ENCODE peak calls at places on chromosomes 13 and 19, in five cellular contexts. F, B, U, J and S are unnamed samples.
A peak's percentile ranks its signal among the peaks of the same experiment; 100 is the strongest.

GRCh38 chr19:30381366-30381765 is 9.2 kb downstream of the ZNF536 start:
- DNase-seq in J (no peak), F (no peak), B (no peak), U (no peak), S (no peak)

GRCh38 chr19:50181121-50181520 is 18.0 kb upstream of the IZUMO2 start:
- DNase-seq in U (no peak), J (no peak), B (no peak), F (no peak), S (no peak)

GRCh38 chr13:98348476-98348875 is 171.4 kb upstream of the RNF113B start:
- DNase-seq in U (no peak), B (no peak), F (no peak), J (no peak), S (no peak)

GRCh38 chr13:101415358-101416174 is 742 bp downstream of the NALCN start:
- DNase-seq in B (peak; percentile 17), U (peak; percentile 28), J (no peak), F (peak; percentile 37), S (no peak)

GRCh38 chr19:3360494-3361383 is 5.6 kb upstream of the NFIC start:
- DNase-seq in U (peak; percentile 35), F (peak; percentile 88), J (peak; percentile 74), B (peak; percentile 57), S (peak; percentile 83)

GRCh38 chr13:50104493-50104892 is 89.2 kb downstream of the KCNRG start:
- DNase-seq in J (no peak), B (peak; percentile 17), F (no peak), U (no peak), S (no peak)

GRCh38 chr19:47414469-47414868 is 4.9 kb downstream of the MEIS3 start:
- DNase-seq in B (peak; percentile 74), U (peak; percentile 48), J (no peak), F (no peak), S (no peak)

GRCh38 chr19:10773969-10774368 is 56.1 kb downstream of the DNM2 start:
- DNase-seq in U (no peak), B (no peak), F (no peak), J (no peak), S (no peak)

GRCh38 chr19:6738726-6739389 is 622 bp upstream of the TRIP10 start:
- DNase-seq in F (no peak), J (peak; percentile 75), U (no peak), B (peak; percentile 67), S (no peak)

GRCh38 chr19:33301011-33301899 is 1.1 kb downstream of the CEBPA start:
- DNase-seq in J (peak; percentile 27), B (peak; percentile 63), F (no peak), U (no peak), S (no peak)

GRCh38 chr19:862529-863304 is 3.3 kb downstream of the CFD start:
- DNase-seq in U (no peak), F (no peak), J (peak; percentile 76), B (peak; percentile 95), S (peak; percentile 78)

GRCh38 chr13:20702945-20703784 is at the start of gene IL17D:
- DNase-seq in B (peak; percentile 48), F (peak; percentile 61), J (peak; percentile 43), U (no peak), S (peak; percentile 57)

GRCh38 chr19:1183543-1184172 is 9.6 kb upstream of the SBNO2 start:
- DNase-seq in J (peak; percentile 62), F (no peak), U (no peak), B (no peak), S (no peak)

GRCh38 chr13:95485518-95486144 is 66.9 kb upstream of the CLDN10 start:
- DNase-seq in U (no peak), J (no peak), B (no peak), F (no peak), S (no peak)

GRCh38 chr13:43786766-43787517 is at the start of gene ENOX1:
- DNase-seq in F (peak; percentile 87), J (peak; percentile 38), U (peak; percentile 86), B (peak; percentile 77), S (peak; percentile 41)

GRCh38 chr19:43306097-43306496 is 36.8 kb upstream of the PSG9 start:
- DNase-seq in J (no peak), B (no peak), F (no peak), U (no peak), S (no peak)

GRCh38 chr19:39969681-39970423 is 1.1 kb upstream of the PSMC4 start:
- DNase-seq in J (no peak), U (no peak), B (no peak), F (no peak), S (no peak)

GRCh38 chr13:112877976-112878955 is 90.7 kb upstream of the MCF2L start:
- DNase-seq in B (no peak), U (no peak), J (no peak), F (no peak), S (no peak)

GRCh38 chr19:46775642-46776258 is 12.6 kb downstream of the SLC1A5 start:
- DNase-seq in F (no peak), U (no peak), B (no peak), J (no peak), S (no peak)

GRCh38 chr19:8161135-8161646 is 11.8 kb upstream of the FBN3 start:
- DNase-seq in J (no peak), U (peak; percentile 53), B (peak; percentile 64), F (no peak), S (no peak)

GRCh38 chr13:108573455-108573854 is 56.0 kb upstream of the MYO16 start:
- DNase-seq in J (no peak), F (no peak), B (no peak), U (no peak), S (no peak)

GRCh38 chr13:111927181-111927540 is 139.8 kb upstream of the SOX1 start:
- DNase-seq in B (no peak), F (no peak), J (no peak), U (no peak), S (no peak)

GRCh38 chr19:16371540-16371986 is 46.9 kb downstream of the KLF2 start:
- DNase-seq in B (no peak), F (no peak), U (no peak), J (peak; percentile 90), S (peak; percentile 71)

GRCh38 chr19:8302357-8302691 is 5.8 kb downstream of the CD320 start:
- DNase-seq in F (no peak), U (no peak), J (no peak), B (no peak), S (no peak)

GRCh38 chr19:14555918-14556661 is 15.8 kb downstream of the NDUFB7 start:
- DNase-seq in F (no peak), J (no peak), U (no peak), B (no peak), S (no peak)

GRCh38 chr19:52286256-52286655 is 10.7 kb upstream of the ZNF480 start:
- DNase-seq in F (no peak), U (no peak), B (no peak), J (no peak), S (no peak)

GRCh38 chr13:110254151-110254679 is 52.7 kb downstream of the COL4A1 start:
- DNase-seq in U (no peak), J (no peak), F (no peak), B (no peak), S (no peak)

GRCh38 chr19:33441277-33441699 is 67.8 kb downstream of the CEBPG start:
- DNase-seq in B (no peak), F (no peak), J (no peak), U (no peak), S (no peak)

GRCh38 chr13:113553541-113554332 is 30.8 kb upstream of the TFDP1 start:
- DNase-seq in U (no peak), J (peak; percentile 5), F (no peak), B (no peak), S (no peak)

GRCh38 chr13:72726721-72727416 is 560 bp downstream of the MZT1 start:
- DNase-seq in F (peak; percentile 47), J (peak; percentile 63), B (peak; percentile 75), U (peak; percentile 61), S (peak; percentile 22)

GRCh38 chr13:54184576-54184975 is 1156.0 kb downstream of the OLFM4 start:
- DNase-seq in J (no peak), B (no peak), U (no peak), F (no peak), S (no peak)

GRCh38 chr19:531753-532571 is at the start of gene CDC34:
- DNase-seq in J (peak; percentile 26), F (no peak), B (no peak), U (no peak), S (peak; percentile 66)

GRCh38 chr13:48526269-48526668 is 6.6 kb downstream of the RCBTB2 start:
- DNase-seq in B (no peak), F (no peak), J (no peak), U (no peak), S (no peak)

GRCh38 chr13:101572456-101572855 is 120.0 kb downstream of the ITGBL1 start:
- DNase-seq in U (no peak), B (no peak), J (no peak), F (no peak), S (no peak)

GRCh38 chr13:93450226-93450625 is 223.6 kb downstream of the GPC6 start:
- DNase-seq in F (no peak), B (no peak), J (no peak), U (no peak), S (no peak)

GRCh38 chr19:925912-926594 is at the start of gene ARID3A:
- DNase-seq in B (no peak), F (no peak), J (peak; percentile 71), U (peak; percentile 54), S (peak; percentile 85)

GRCh38 chr13:84137292-84137691 is 255.0 kb upstream of the SLITRK1 start:
- DNase-seq in J (peak; percentile 25), B (no peak), U (no peak), F (no peak), S (no peak)

GRCh38 chr19:14381689-14382474 is 638 bp downstream of the ADGRE5 start:
- DNase-seq in B (no peak), F (no peak), J (peak; percentile 81), U (no peak), S (no peak)